ENCODE peak calls at places on chromosome 21, in seven cellular contexts. Z, U, F, E, R, Y and V are unnamed samples.

GRCh38 chr21:18164933-18165332 is 79.7 kb upstream of the CHODL start:
- DNase-seq in Z (no peak), U (no peak), F (no peak), E (no peak), R (no peak), Y (no peak), V (no peak)

GRCh38 chr21:42865361-42866160 is 13.8 kb downstream of the WDR4 start:
- DNase-seq in Z (no peak), U (no peak), F (no peak), E (peak), R (no peak), Y (no peak), V (no peak)

GRCh38 chr21:25881524-25882376 is 147.0 kb downstream of the GABPA start:
- DNase-seq in Z (peak), U (peak), F (peak), E (peak), R (peak), Y (peak), V (peak)

GRCh38 chr21:41766883-41767605 is at the start of gene RIPK4:
- DNase-seq in Z (peak), U (peak), F (peak), E (peak), R (no peak), Y (peak), V (peak)

GRCh38 chr21:45356653-45357435 is 48.1 kb upstream of the COL18A1 start:
- DNase-seq in Z (no peak), U (no peak), F (no peak), E (no peak), R (no peak), Y (peak), V (no peak)

GRCh38 chr21:31406510-31406909 is 62.4 kb upstream of the TIAM1 start:
- DNase-seq in Z (no peak), U (no peak), F (no peak), E (no peak), R (no peak), Y (no peak), V (no peak)

GRCh38 chr21:27425172-27425571 is 458.3 kb upstream of the ADAMTS5 start:
- DNase-seq in Z (no peak), U (peak), F (no peak), E (no peak), R (no peak), Y (no peak), V (no peak)

GRCh38 chr21:17527711-17528110 is 14.9 kb downstream of the CXADR start:
- DNase-seq in Z (no peak), U (no peak), F (no peak), E (no peak), R (no peak), Y (no peak), V (no peak)

GRCh38 chr21:26169611-26170470 is 729 bp downstream of the APP start:
- DNase-seq in Z (peak), U (peak), F (no peak), E (peak), R (no peak), Y (peak), V (peak)

GRCh38 chr21:40512590-40512989 is 334.4 kb downstream of the DSCAM start:
- DNase-seq in Z (no peak), U (no peak), F (no peak), E (no peak), R (no peak), Y (no peak), V (no peak)

GRCh38 chr21:19245188-19245580 is 841.6 kb upstream of the TMPRSS15 start:
- DNase-seq in Z (no peak), U (no peak), F (no peak), E (no peak), R (no peak), Y (peak), V (no peak)

GRCh38 chr21:45811136-45811535 is 167.6 kb downstream of the PCBP3 start:
- DNase-seq in Z (no peak), U (no peak), F (no peak), E (no peak), R (no peak), Y (no peak), V (no peak)

GRCh38 chr21:21714396-21714795 is 716.2 kb downstream of the NCAM2 start:
- DNase-seq in Z (peak), U (peak), F (no peak), E (no peak), R (no peak), Y (no peak), V (no peak)

GRCh38 chr21:45973475-45974072 is 8.0 kb upstream of the COL6A1 start:
- DNase-seq in Z (peak), U (peak), F (peak), E (peak), R (peak), Y (peak), V (peak)

GRCh38 chr21:32382108-32382601 is 10.7 kb downstream of the URB1 start:
- DNase-seq in Z (peak), U (no peak), F (no peak), E (peak), R (no peak), Y (no peak), V (no peak)

GRCh38 chr21:43740497-43741156 is 21.7 kb downstream of the PDXK start:
- DNase-seq in Z (no peak), U (peak), F (no peak), E (no peak), R (no peak), Y (no peak), V (no peak)

GRCh38 chr21:15495965-15496364 is 233.8 kb upstream of the USP25 start:
- DNase-seq in Z (peak), U (peak), F (no peak), E (no peak), R (no peak), Y (no peak), V (no peak)

GRCh38 chr21:45017376-45017960 is 56.9 kb upstream of the ADARB1 start:
- DNase-seq in Z (peak), U (no peak), F (no peak), E (no peak), R (no peak), Y (no peak), V (no peak)

GRCh38 chr21:27649323-27649722 is 682.4 kb upstream of the ADAMTS5 start:
- DNase-seq in Z (peak), U (peak), F (no peak), E (no peak), R (no peak), Y (no peak), V (no peak)

GRCh38 chr21:43767980-43768867 is 7.9 kb downstream of the CSTB start:
- DNase-seq in Z (peak), U (peak), F (no peak), E (no peak), R (no peak), Y (no peak), V (no peak)

GRCh38 chr21:35138665-35139381 is 89.7 kb upstream of the RUNX1 start:
- DNase-seq in Z (peak), U (peak), F (no peak), E (peak), R (peak), Y (no peak), V (peak)

GRCh38 chr21:45983981-45984551 is 2.5 kb downstream of the COL6A1 start:
- DNase-seq in Z (no peak), U (peak), F (no peak), E (no peak), R (no peak), Y (peak), V (no peak)

GRCh38 chr21:46307625-46308024 is 16.0 kb downstream of the C21orf58 start:
- DNase-seq in Z (peak), U (peak), F (no peak), E (no peak), R (no peak), Y (no peak), V (no peak)

GRCh38 chr21:40176732-40177131 is 309.5 kb downstream of the PCP4 start:
- DNase-seq in Z (no peak), U (no peak), F (no peak), E (peak), R (no peak), Y (no peak), V (no peak)